ENCODE peak calls at places on chromosomes 1 and 21, in five cellular contexts. One of them, this sample, is unnamed.
A peak's percentile ranks its signal among the peaks of the same experiment; 100 is the strongest.

GRCh38 chr1:167263784-167264464 is 43.2 kb downstream of the POU2F1 start:
- DNase-seq in ovary: no peak
- DNase-seq in cardiac fibroblast: peak; percentile 10
- DNase-seq in fibroblast of mammary gland: no peak
- DNase-seq in ascending aorta: no peak
- DNase-seq in this sample: peak; percentile 18

GRCh38 chr1:206633708-206634121 is 1.6 kb upstream of the DYRK3 start:
- DNase-seq in ovary: peak; percentile 15
- DNase-seq in ascending aorta: no peak
- DNase-seq in cardiac fibroblast: peak; percentile 95
- DNase-seq in fibroblast of mammary gland: peak; percentile 99
- DNase-seq in this sample: peak; percentile 88

GRCh38 chr1:96559707-96560588 is 161.6 kb upstream of the PTBP2 start:
- DNase-seq in cardiac fibroblast: peak; percentile 94
- DNase-seq in fibroblast of mammary gland: peak; percentile 100
- DNase-seq in ascending aorta: no peak
- DNase-seq in ovary: no peak
- DNase-seq in this sample: peak; percentile 98

GRCh38 chr1:45010855-45011811 is at the start of gene HECTD3:
- DNase-seq in fibroblast of mammary gland: peak; percentile 69
- DNase-seq in ascending aorta: no peak
- DNase-seq in ovary: peak; percentile 75
- DNase-seq in cardiac fibroblast: peak; percentile 77
- DNase-seq in this sample: peak; percentile 77

GRCh38 chr21:28704746-28705145 is 287.9 kb downstream of the LTN1 start:
- DNase-seq in cardiac fibroblast: peak; percentile 72
- DNase-seq in ascending aorta: no peak
- DNase-seq in fibroblast of mammary gland: no peak
- DNase-seq in ovary: no peak
- DNase-seq in this sample: peak; percentile 13

GRCh38 chr1:235423214-235423652 is 56.0 kb downstream of the TBCE start:
- DNase-seq in ovary: no peak
- DNase-seq in cardiac fibroblast: no peak
- DNase-seq in fibroblast of mammary gland: no peak
- DNase-seq in ascending aorta: no peak
- DNase-seq in this sample: no peak

GRCh38 chr1:117327008-117327407 is 40.2 kb upstream of the MAN1A2 start:
- DNase-seq in cardiac fibroblast: no peak
- DNase-seq in ovary: no peak
- DNase-seq in ascending aorta: no peak
- DNase-seq in fibroblast of mammary gland: no peak
- DNase-seq in this sample: no peak

GRCh38 chr1:244368279-244368678 is 83.4 kb downstream of the ADSS2 start:
- DNase-seq in fibroblast of mammary gland: no peak
- DNase-seq in ascending aorta: no peak
- DNase-seq in ovary: no peak
- DNase-seq in cardiac fibroblast: no peak
- DNase-seq in this sample: no peak

GRCh38 chr1:244665771-244666217 is 12.9 kb downstream of the DESI2 start:
- DNase-seq in ovary: no peak
- DNase-seq in ascending aorta: no peak
- DNase-seq in fibroblast of mammary gland: peak; percentile 67
- DNase-seq in cardiac fibroblast: no peak
- DNase-seq in this sample: no peak

GRCh38 chr1:42139444-42139843 is 13.8 kb upstream of the GUCA2B start:
- DNase-seq in ascending aorta: no peak
- DNase-seq in ovary: no peak
- DNase-seq in fibroblast of mammary gland: no peak
- DNase-seq in cardiac fibroblast: no peak
- DNase-seq in this sample: no peak

GRCh38 chr1:76203132-76203531 is 128.6 kb downstream of the ST6GALNAC3 start:
- DNase-seq in ascending aorta: no peak
- DNase-seq in fibroblast of mammary gland: no peak
- DNase-seq in ovary: no peak
- DNase-seq in cardiac fibroblast: no peak
- DNase-seq in this sample: no peak

GRCh38 chr1:93665015-93665414 is 16.6 kb downstream of the BCAR3 start:
- DNase-seq in ascending aorta: no peak
- DNase-seq in ovary: no peak
- DNase-seq in cardiac fibroblast: no peak
- DNase-seq in fibroblast of mammary gland: peak; percentile 29
- DNase-seq in this sample: no peak

GRCh38 chr1:112946683-112947082 is 9.3 kb downstream of the SLC16A1 start:
- DNase-seq in ovary: no peak
- DNase-seq in ascending aorta: no peak
- DNase-seq in fibroblast of mammary gland: no peak
- DNase-seq in cardiac fibroblast: no peak
- DNase-seq in this sample: no peak

GRCh38 chr1:7044471-7044805 is 259.2 kb downstream of the CAMTA1 start:
- DNase-seq in fibroblast of mammary gland: no peak
- DNase-seq in ascending aorta: no peak
- DNase-seq in ovary: no peak
- DNase-seq in cardiac fibroblast: no peak
- DNase-seq in this sample: no peak

GRCh38 chr1:32508751-32509140 is 30.5 kb upstream of the ZBTB8A start:
- DNase-seq in fibroblast of mammary gland: peak; percentile 43
- DNase-seq in ascending aorta: no peak
- DNase-seq in ovary: no peak
- DNase-seq in cardiac fibroblast: no peak
- DNase-seq in this sample: peak; percentile 35

GRCh38 chr1:198563578-198563977 is 23.1 kb upstream of the ATP6V1G3 start:
- DNase-seq in ovary: no peak
- DNase-seq in fibroblast of mammary gland: peak; percentile 11
- DNase-seq in cardiac fibroblast: no peak
- DNase-seq in ascending aorta: no peak
- DNase-seq in this sample: peak; percentile 12

GRCh38 chr1:66436378-66437135 is 97.4 kb upstream of the SGIP1 start:
- DNase-seq in ascending aorta: no peak
- DNase-seq in cardiac fibroblast: peak; percentile 70
- DNase-seq in fibroblast of mammary gland: peak; percentile 87
- DNase-seq in ovary: no peak
- DNase-seq in this sample: peak; percentile 89

GRCh38 chr1:31102501-31102950 is 37.0 kb upstream of the PUM1 start:
- DNase-seq in fibroblast of mammary gland: peak; percentile 73
- DNase-seq in cardiac fibroblast: peak; percentile 81
- DNase-seq in ascending aorta: no peak
- DNase-seq in ovary: peak; percentile 13
- DNase-seq in this sample: peak; percentile 68

GRCh38 chr1:6960291-6960758 is 175.1 kb downstream of the CAMTA1 start:
- DNase-seq in ascending aorta: no peak
- DNase-seq in ovary: peak; percentile 59
- DNase-seq in fibroblast of mammary gland: peak; percentile 33
- DNase-seq in cardiac fibroblast: peak; percentile 17
- DNase-seq in this sample: peak; percentile 16

GRCh38 chr1:21320410-21321107 is 30.3 kb upstream of the ECE1 start:
- DNase-seq in cardiac fibroblast: peak; percentile 72
- DNase-seq in ascending aorta: no peak
- DNase-seq in fibroblast of mammary gland: no peak
- DNase-seq in ovary: no peak
- DNase-seq in this sample: peak; percentile 57

GRCh38 chr1:21319447-21320407 is 29.5 kb upstream of the ECE1 start:
- DNase-seq in ascending aorta: no peak
- DNase-seq in ovary: peak; percentile 60
- DNase-seq in fibroblast of mammary gland: peak; percentile 39
- DNase-seq in cardiac fibroblast: peak; percentile 38
- DNase-seq in this sample: peak; percentile 50

GRCh38 chr1:21323091-21323490 is 32.8 kb upstream of the ECE1 start:
- DNase-seq in fibroblast of mammary gland: peak; percentile 63
- DNase-seq in cardiac fibroblast: peak; percentile 62
- DNase-seq in ovary: no peak
- DNase-seq in ascending aorta: no peak
- DNase-seq in this sample: peak; percentile 42

GRCh38 chr1:21322681-21323016 is 32.4 kb upstream of the ECE1 start:
- DNase-seq in fibroblast of mammary gland: no peak
- DNase-seq in ascending aorta: no peak
- DNase-seq in ovary: no peak
- DNase-seq in cardiac fibroblast: peak; percentile 60
- DNase-seq in this sample: no peak

DNA sequence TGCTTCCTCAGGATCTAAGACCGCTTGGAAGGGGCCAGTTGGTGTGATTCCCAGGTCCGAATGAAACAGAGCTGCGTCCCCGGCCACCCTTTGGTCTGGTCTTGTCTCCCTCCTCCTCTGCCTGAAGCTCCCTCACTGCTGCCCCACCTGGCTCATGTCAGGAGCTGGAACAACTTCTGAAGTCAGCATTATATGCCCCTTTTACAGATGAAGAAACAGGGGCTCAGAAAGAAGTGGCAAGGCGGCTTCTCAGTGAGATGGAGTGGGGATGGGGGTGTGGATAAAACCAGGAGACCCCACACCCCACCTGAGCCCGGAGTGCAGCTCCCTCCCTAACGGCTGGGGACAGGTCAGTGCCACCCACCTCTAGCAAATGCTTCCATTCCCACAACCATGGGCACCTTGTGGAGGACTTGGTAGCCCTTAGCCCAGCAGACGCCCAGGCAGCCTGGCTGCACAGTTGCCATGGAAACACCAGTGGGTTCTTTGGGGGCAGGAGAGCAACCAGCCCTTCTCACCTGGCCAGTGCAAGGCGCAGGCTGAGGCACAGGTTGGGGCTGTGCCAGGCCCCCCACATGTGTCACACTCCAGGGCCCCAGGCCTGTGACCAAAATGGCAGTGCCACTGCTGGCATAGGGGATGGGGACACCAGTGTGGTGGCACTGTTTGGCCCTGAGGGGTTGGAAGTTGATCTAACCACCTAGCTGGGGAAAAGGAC is 31.9 kb upstream of the ECE1 start:
- DNase-seq in cardiac fibroblast: no peak
- DNase-seq in ovary: no peak
- DNase-seq in fibroblast of mammary gland: no peak
- DNase-seq in ascending aorta: no peak
- DNase-seq in this sample: no peak
- TF ChIP-seq CTCF in cardiac fibroblast: peak; percentile 19
- TF ChIP-seq CTCF in ovary: no peak
- TF ChIP-seq CTCF in fibroblast of mammary gland: peak; percentile 21
- TF ChIP-seq CTCF in ascending aorta: no peak
- TF ChIP-seq CTCF in this sample: peak; percentile 44

GRCh38 chr1:103525607-103526507 is at the start of gene RNPC3:
- DNase-seq in ascending aorta: peak; percentile 36
- DNase-seq in ovary: peak; percentile 85
- DNase-seq in cardiac fibroblast: peak; percentile 93
- DNase-seq in fibroblast of mammary gland: peak; percentile 91
- DNase-seq in this sample: peak; percentile 93

GRCh38 chr1:103525114-103525606 is 339 bp upstream of the RNPC3 start:
- DNase-seq in cardiac fibroblast: peak; percentile 74
- DNase-seq in ascending aorta: no peak
- DNase-seq in ovary: peak; percentile 6
- DNase-seq in fibroblast of mammary gland: peak; percentile 59
- DNase-seq in this sample: peak; percentile 69

GRCh38 chr1:103529746-103530145 is 4.2 kb downstream of the RNPC3 start:
- DNase-seq in cardiac fibroblast: no peak
- DNase-seq in fibroblast of mammary gland: peak; percentile 81
- DNase-seq in ascending aorta: no peak
- DNase-seq in ovary: no peak
- DNase-seq in this sample: peak; percentile 69

GRCh38 chr1:103523346-103523745 is 2.2 kb upstream of the RNPC3 start:
- DNase-seq in cardiac fibroblast: no peak
- DNase-seq in ascending aorta: no peak
- DNase-seq in ovary: no peak
- DNase-seq in fibroblast of mammary gland: no peak
- DNase-seq in this sample: no peak

DNA sequence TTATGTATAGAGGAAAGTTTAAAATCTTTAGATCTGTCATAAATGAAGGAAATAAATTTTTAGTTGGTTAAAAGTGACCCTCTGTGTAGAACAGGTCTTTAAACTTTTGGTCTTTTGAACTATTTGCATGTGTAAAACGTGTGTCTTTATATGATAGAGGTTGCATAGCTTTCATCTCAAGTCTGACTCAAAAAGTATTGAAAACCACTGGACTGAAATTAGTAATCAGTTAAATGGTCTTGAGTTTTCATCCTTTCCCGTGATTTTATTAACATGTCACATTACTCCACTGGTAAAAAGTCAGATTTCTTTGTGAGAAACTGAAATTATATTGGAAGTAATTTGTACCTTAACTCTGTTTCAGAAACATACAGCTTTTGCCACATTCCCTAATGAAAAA is 1.8 kb downstream of the RNPC3 start:
- DNase-seq in ovary: no peak
- DNase-seq in fibroblast of mammary gland: peak; percentile 2
- DNase-seq in ascending aorta: no peak
- DNase-seq in cardiac fibroblast: no peak
- DNase-seq in this sample: no peak
- H3K4me3 ChIP-seq in ovary: peak overlapping the region; percentile 93
- H3K4me3 ChIP-seq in fibroblast of mammary gland: peak overlapping the region; percentile 99
- H3K4me3 ChIP-seq in ascending aorta: peak overlapping the region; percentile 87
- H3K4me3 ChIP-seq in cardiac fibroblast: no peak overlapping the region
- H3K4me3 ChIP-seq in this sample: no peak overlapping the region

GRCh38 chr1:58548381-58548780 is 1.9 kb upstream of the OMA1 start:
- DNase-seq in fibroblast of mammary gland: no peak
- DNase-seq in ascending aorta: no peak
- DNase-seq in ovary: no peak
- DNase-seq in cardiac fibroblast: peak; percentile 41
- DNase-seq in this sample: peak; percentile 9

GRCh38 chr1:58546520-58547308 is at the start of gene OMA1:
- DNase-seq in ascending aorta: peak; percentile 94
- DNase-seq in cardiac fibroblast: peak; percentile 99
- DNase-seq in ovary: peak; percentile 97
- DNase-seq in fibroblast of mammary gland: peak; percentile 97
- DNase-seq in this sample: peak; percentile 98

GRCh38 chr1:58549231-58549958 is 2.9 kb upstream of the OMA1 start:
- DNase-seq in cardiac fibroblast: no peak
- DNase-seq in ovary: no peak
- DNase-seq in ascending aorta: no peak
- DNase-seq in fibroblast of mammary gland: no peak
- DNase-seq in this sample: no peak

GRCh38 chr1:58551741-58552140 is 5.2 kb upstream of the OMA1 start:
- DNase-seq in cardiac fibroblast: no peak
- DNase-seq in ovary: no peak
- DNase-seq in ascending aorta: no peak
- DNase-seq in fibroblast of mammary gland: no peak
- DNase-seq in this sample: no peak

GRCh38 chr1:58545591-58546519 is 671 bp downstream of the OMA1 start:
- DNase-seq in cardiac fibroblast: peak; percentile 88
- DNase-seq in ascending aorta: peak; percentile 68
- DNase-seq in fibroblast of mammary gland: peak; percentile 68
- DNase-seq in ovary: peak; percentile 73
- DNase-seq in this sample: peak; percentile 80
- TF ChIP-seq CTCF in cardiac fibroblast: no peak
- TF ChIP-seq CTCF in ascending aorta: no peak
- TF ChIP-seq CTCF in fibroblast of mammary gland: no peak
- TF ChIP-seq CTCF in ovary: no peak
- TF ChIP-seq CTCF in this sample: no peak

GRCh38 chr1:14924455-14925325 is 228.9 kb upstream of the TMEM51 start:
- DNase-seq in cardiac fibroblast: peak; percentile 56
- DNase-seq in fibroblast of mammary gland: peak; percentile 49
- DNase-seq in ovary: peak; percentile 56
- DNase-seq in ascending aorta: no peak
- DNase-seq in this sample: peak; percentile 68

GRCh38 chr1:14925336-14926136 is 228.0 kb upstream of the TMEM51 start:
- DNase-seq in cardiac fibroblast: no peak
- DNase-seq in ascending aorta: no peak
- DNase-seq in ovary: no peak
- DNase-seq in fibroblast of mammary gland: no peak
- DNase-seq in this sample: no peak

GRCh38 chr1:14922942-14923341 is 230.6 kb upstream of the TMEM51 start:
- DNase-seq in ovary: no peak
- DNase-seq in ascending aorta: no peak
- DNase-seq in fibroblast of mammary gland: no peak
- DNase-seq in cardiac fibroblast: no peak
- DNase-seq in this sample: no peak

GRCh38 chr1:14923400-14924011 is 230.0 kb upstream of the TMEM51 start:
- DNase-seq in fibroblast of mammary gland: no peak
- DNase-seq in cardiac fibroblast: no peak
- DNase-seq in ascending aorta: no peak
- DNase-seq in ovary: no peak
- DNase-seq in this sample: no peak

GRCh38 chr1:14924012-14924452 is 229.5 kb upstream of the TMEM51 start:
- DNase-seq in ascending aorta: no peak
- DNase-seq in fibroblast of mammary gland: peak; percentile 45
- DNase-seq in cardiac fibroblast: peak; percentile 80
- DNase-seq in ovary: peak; percentile 80
- DNase-seq in this sample: peak; percentile 78
- H3K4me3 ChIP-seq in ascending aorta: peak overlapping the region; percentile 77
- H3K4me3 ChIP-seq in fibroblast of mammary gland: no peak overlapping the region
- H3K4me3 ChIP-seq in cardiac fibroblast: peak overlapping the region; percentile 11
- H3K4me3 ChIP-seq in ovary: peak overlapping the region; percentile 67
- H3K4me3 ChIP-seq in this sample: peak overlapping the region; percentile 68

This sample was measured in choroid plexus epithelial cell.